ENCODE peak calls at places on chromosomes 5 and 9, in four cellular contexts. P is GM12891, C is K562, K is GM12878. X is an unnamed sample.

GRCh38 chr9:38182321-38182720 is 113.3 kb upstream of the SHB start:
- DNase-seq in P (no peak), C (no peak), K (peak), X (peak)

GRCh38 chr9:77426712-77427111 is 221.4 kb downstream of the GNA14 start:
- DNase-seq in P (no peak), C (no peak), K (no peak), X (no peak)

GRCh38 chr5:93819666-93820065 is 78.3 kb upstream of the POU5F2 start:
- DNase-seq in P (no peak), C (no peak), K (no peak), X (no peak)

GRCh38 chr5:128264567-128264966 is 181.0 kb downstream of the SLC12A2 start:
- DNase-seq in P (no peak), C (no peak), K (no peak), X (no peak)

GRCh38 chr9:124035001-124035650 is 23.6 kb downstream of the LHX2 start:
- DNase-seq in P (no peak), C (no peak), K (no peak), X (no peak)

GRCh38 chr5:132322266-132322665 is 28.1 kb downstream of the SLC22A4 start:
- DNase-seq in P (no peak), C (no peak), K (no peak), X (no peak)

GRCh38 chr5:130995851-130996250 is 169.2 kb downstream of the HINT1 start:
- DNase-seq in P (no peak), C (no peak), K (no peak), X (no peak)

GRCh38 chr9:27967236-27967635 is 394.0 kb upstream of the C9orf72 start:
- DNase-seq in P (no peak), C (no peak), K (no peak), X (no peak)

GRCh38 chr5:172110921-172111873 is 76.8 kb downstream of the STK10 start:
- DNase-seq in P (peak), C (peak), K (peak), X (peak)

GRCh38 chr5:65779643-65780042 is 57.6 kb downstream of the NLN start:
- DNase-seq in P (no peak), C (no peak), K (no peak), X (no peak)

GRCh38 chr5:181205735-181206401 is 872 bp upstream of the TRIM7 start:
- DNase-seq in P (no peak), C (no peak), K (no peak), X (no peak)

GRCh38 chr9:130003943-130004552 is 38.9 kb downstream of the FNBP1 start:
- DNase-seq in P (no peak), C (no peak), K (no peak), X (no peak)

GRCh38 chr5:72821776-72822175 is 5.3 kb downstream of the TNPO1 start:
- DNase-seq in P (no peak), C (no peak), K (no peak), X (no peak)

GRCh38 chr5:8520922-8521321 is 652.0 kb downstream of the MTRR start:
- DNase-seq in P (no peak), C (no peak), K (no peak), X (no peak)
- TF ChIP-seq SPI1 in P (no peak), C (no peak), K (no peak), X (no peak)

DNA sequence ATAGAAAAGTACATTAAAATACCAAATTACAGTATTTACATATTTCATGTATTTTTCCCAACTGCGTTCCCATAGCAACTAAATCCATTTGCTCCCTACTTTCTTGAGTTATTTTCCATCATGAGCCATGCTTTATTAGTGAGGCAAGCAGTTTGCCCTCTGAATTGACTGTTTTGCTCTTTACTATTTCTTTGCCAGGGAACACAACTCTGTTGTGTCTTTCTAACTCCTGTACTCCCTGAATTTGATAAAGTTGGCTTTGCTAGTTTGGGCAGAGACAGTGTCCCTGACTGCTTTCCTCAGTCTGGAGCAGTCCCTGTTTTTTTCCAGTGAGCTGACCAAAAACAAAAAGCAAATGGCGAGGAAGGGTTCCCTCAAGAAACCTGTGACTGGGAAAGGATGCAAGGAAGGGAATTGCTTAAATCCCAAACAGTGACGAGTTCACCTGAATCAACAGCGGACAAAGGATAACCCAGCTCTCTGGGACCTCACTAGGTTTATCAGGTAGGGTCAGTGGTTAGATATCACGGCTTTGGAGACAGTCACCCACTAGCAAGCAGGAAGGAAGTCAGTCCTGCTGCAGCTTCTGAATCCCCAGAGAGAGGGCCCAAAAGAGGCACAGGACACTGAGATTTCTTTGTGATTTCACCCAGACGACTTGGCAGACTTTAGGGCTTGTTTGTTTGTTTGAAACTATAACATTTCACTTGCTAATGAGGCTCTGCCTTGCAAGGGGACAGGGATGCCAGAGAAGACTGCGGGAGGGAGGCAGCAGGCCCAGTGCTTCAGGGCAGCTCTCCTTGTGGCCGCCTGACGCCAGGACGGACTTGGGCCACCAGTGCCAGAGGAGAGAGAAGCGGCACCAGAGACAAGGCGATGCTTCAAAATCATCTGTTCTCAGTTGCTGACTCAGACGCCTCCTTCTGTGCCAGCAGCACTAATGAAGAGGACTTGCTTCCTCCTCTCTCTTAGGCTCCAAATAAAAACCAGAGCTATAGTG is 275.8 kb upstream of the SLC30A5 start:
- DNase-seq in P (no peak), C (no peak), K (no peak), X (no peak)
- TF ChIP-seq SPI1 in P (no peak), C (no peak), K (no peak), X (no peak)

DNA sequence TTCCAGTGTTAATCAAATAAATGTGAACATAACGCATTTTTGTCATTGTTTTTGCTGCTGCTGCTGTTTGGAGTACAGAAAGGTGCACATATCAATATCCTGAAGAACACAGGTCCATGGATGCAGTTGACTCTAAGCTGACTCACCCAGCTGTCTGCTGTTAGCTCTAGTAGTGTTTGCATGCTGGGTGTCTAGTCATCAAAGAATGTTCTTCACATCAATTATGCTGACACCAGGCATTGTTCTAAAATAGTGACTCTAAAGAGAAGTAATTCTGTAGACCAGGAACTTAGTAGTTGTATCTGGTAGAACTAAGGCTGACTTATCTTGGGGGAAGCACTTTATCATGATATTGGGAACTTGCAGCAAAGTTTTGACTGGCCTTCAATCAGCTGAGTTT is 55.7 kb upstream of the DPYSL3 start:
- DNase-seq in P (no peak), C (no peak), K (no peak), X (no peak)
- TF ChIP-seq SPI1 in P (no peak), C (no peak), K (no peak), X (no peak)

GRCh38 chr9:36286388-36286787 is 28.1 kb upstream of the GNE start:
- DNase-seq in P (no peak), C (no peak), K (no peak), X (no peak)

GRCh38 chr9:36280989-36281388 is 22.7 kb upstream of the GNE start:
- DNase-seq in P (no peak), C (no peak), K (no peak), X (no peak)

GRCh38 chr9:36284226-36284625 is 26.0 kb upstream of the GNE start:
- DNase-seq in P (no peak), C (no peak), K (no peak), X (no peak)

GRCh38 chr9:36278243-36278642 is 20.0 kb upstream of the GNE start:
- DNase-seq in P (no peak), C (no peak), K (no peak), X (no peak)

DNA sequence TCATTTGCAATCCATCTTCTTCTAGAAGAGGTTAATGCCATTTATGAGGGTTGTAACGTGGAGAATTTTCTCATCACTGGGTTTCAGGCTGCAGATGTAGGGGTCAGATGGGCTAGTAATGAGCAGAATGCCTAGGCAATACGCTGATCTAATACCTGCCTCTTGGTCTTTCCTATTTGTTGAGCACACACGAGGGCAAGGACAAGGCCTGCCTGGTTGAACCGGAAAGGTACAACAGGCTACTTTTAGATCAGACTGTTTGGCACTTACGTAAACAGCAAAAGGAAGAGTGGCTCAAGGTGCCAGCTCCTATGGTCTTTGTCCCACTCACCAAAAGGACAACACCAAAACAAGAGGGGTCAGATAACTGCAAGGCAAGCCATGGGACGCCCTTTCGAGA is 24.0 kb upstream of the GNE start:
- DNase-seq in P (no peak), C (no peak), K (no peak), X (no peak)
- TF ChIP-seq SPI1 in P (no peak), C (no peak), K (no peak), X (no peak)

DNA sequence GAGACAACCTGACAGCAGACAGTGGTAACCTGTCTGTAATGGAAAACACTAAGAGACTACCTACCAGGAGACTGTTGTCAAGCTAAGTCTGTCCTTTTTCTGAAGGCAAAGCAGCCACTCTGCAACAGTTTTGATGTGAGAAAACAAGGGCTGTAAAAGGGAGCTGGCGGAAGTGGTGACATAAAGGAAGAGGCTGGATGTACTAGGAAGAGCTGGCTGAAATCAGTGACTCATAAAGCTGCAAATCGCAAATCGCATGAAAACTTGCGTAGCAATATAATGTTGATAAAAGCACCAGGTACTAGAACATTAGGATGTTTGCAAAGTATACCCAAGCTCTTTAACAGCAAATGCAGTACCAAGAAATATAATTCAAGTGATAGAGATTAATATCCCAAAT is 1.4 kb downstream of the NSUN2 start:
- DNase-seq in P (no peak), C (no peak), K (no peak), X (no peak)
- TF ChIP-seq SPI1 in P (no peak), C (no peak), K (no peak), X (no peak)

DNA sequence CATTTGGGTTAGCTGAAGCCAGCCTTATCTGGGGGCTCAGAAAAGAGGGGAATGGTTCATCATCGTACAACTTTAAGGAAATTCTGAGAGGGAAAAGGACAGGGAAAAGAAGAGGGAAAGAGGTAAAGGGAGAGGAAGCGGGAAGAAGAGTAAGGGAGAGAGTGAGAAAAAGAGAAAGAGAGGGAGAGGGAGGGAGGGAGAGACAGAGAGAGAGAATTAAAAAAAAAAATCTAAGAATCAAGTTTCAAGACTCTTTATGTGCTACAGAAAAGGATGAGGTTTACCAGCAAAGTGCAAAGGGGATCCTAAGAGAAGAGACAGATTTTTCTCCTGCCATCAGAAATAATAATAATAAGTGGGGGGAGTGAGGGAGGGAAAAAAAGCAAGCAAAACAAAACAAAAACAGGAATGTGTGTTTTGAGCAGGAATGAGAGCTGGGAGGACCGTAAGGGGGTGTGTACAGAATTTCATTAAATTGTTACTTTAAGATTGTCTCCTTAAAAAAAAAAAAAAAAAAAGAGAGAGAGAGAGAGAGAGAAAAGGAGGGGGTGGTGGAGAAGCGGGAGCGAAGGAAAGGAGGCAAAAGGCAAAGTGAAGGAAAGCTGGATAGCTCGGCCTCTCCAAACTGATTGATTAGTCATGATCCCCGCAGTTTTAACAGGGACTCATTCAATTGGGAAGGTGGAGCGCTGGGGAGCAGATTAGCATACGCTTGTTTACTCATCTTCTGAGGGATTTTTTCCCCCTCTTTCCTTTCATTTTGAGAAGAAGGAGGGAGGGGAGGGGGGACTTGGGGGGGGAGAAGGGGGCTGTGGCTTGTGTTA is 438 bp upstream of the PAPPA start:
- DNase-seq in P (no peak), C (no peak), K (no peak), X (no peak)
- TF ChIP-seq SPI1 in P (no peak), C (no peak), K (no peak), X (no peak)

GRCh38 chr9:94786586-94786985 is 60.1 kb downstream of the AOPEP start:
- DNase-seq in P (no peak), C (no peak), K (no peak), X (no peak)

GRCh38 chr9:94785211-94786169 is 59.0 kb downstream of the AOPEP start:
- DNase-seq in P (no peak), C (no peak), K (no peak), X (no peak)

GRCh38 chr9:94782367-94783120 is 56.0 kb downstream of the AOPEP start:
- DNase-seq in P (no peak), C (no peak), K (no peak), X (no peak)

GRCh38 chr9:94783121-94783664 is 56.7 kb downstream of the AOPEP start:
- DNase-seq in P (no peak), C (peak), K (peak), X (peak)

GRCh38 chr9:94783928-94784327 is 57.4 kb downstream of the AOPEP start:
- DNase-seq in P (no peak), C (no peak), K (no peak), X (no peak)
- TF ChIP-seq SPI1 in P (no peak), C (no peak), K (no peak), X (no peak)

GRCh38 chr5:126124706-126125345 is 298.4 kb upstream of the GRAMD2B start:
- DNase-seq in P (no peak), C (no peak), K (no peak), X (no peak)

GRCh38 chr5:126126574-126126973 is 296.6 kb upstream of the GRAMD2B start:
- DNase-seq in P (no peak), C (no peak), K (no peak), X (no peak)

DNA sequence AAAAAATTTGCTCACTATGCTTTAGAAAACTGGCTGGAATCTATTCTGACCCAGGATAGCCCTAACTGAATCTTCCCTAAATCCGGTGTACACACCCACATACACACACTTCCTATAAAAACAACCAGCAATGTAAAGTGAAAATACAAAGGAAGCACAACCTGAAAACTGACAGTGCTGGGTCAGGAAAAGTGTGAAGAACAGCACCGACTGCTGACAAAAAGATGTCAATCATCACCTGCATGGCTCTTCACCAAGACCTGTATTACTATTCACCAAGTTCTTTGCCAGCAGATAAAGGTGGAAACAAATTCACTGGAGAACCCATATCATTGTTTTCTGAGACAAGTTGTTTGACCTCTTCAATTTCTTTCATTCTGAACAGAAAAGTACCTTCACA is 293.8 kb upstream of the GRAMD2B start:
- DNase-seq in P (no peak), C (no peak), K (no peak), X (no peak)
- TF ChIP-seq SPI1 in P (no peak), C (no peak), K (no peak), X (no peak)

X was measured in HL-60.